ENCODE peak calls at places on chromosomes 1 and 21, in six cellular contexts. N is body of pancreas, B is suprapubic skin, W is cardiac fibroblast, K is fibroblast of lung, C is fibroblast of the aortic adventitia. S is an unnamed sample.

GRCh38 chr1:21775985-21776562 is 6.9 kb downstream of the USP48 start:
- DNase-seq in N (no peak), W (no peak), C (no peak), B (no peak), K (peak), S (no peak)

GRCh38 chr1:2890221-2890850 is 88.8 kb upstream of the TTC34 start:
- DNase-seq in C (no peak), B (no peak), N (no peak), W (no peak), K (no peak), S (no peak)

GRCh38 chr1:108617008-108617723 is 43.7 kb downstream of the HENMT1 start:
- DNase-seq in N (no peak), K (no peak), W (no peak), B (no peak), C (no peak), S (no peak)

GRCh38 chr1:236280438-236281285 is 1.1 kb downstream of the ERO1B start:
- DNase-seq in K (no peak), N (peak), C (no peak), B (no peak), W (no peak), S (peak)

GRCh38 chr1:69485616-69486015 is 82.1 kb upstream of the LRRC7 start:
- DNase-seq in C (no peak), W (no peak), B (no peak), K (peak), N (no peak), S (no peak)

GRCh38 chr1:153567621-153568366 is 2.1 kb upstream of the S100A2 start:
- DNase-seq in K (peak), C (peak), B (no peak), W (no peak), N (no peak), S (no peak)

GRCh38 chr1:153597206-153597605 is 15.7 kb downstream of the S100A16 start:
- DNase-seq in C (no peak), B (no peak), K (peak), W (no peak), N (no peak), S (no peak)

GRCh38 chr1:227343727-227344551 is 25.6 kb upstream of the CDC42BPA start:
- DNase-seq in N (no peak), C (peak), B (no peak), K (peak), W (peak), S (no peak)

GRCh38 chr1:38277646-38278045 is 231.1 kb upstream of the POU3F1 start:
- DNase-seq in C (no peak), W (no peak), B (no peak), N (no peak), K (no peak), S (no peak)

GRCh38 chr21:9837946-9838801 is 683.2 kb upstream of the TPTE start:
- DNase-seq in W (no peak), N (no peak), B (peak), C (no peak), K (no peak), S (no peak)

GRCh38 chr21:39363607-39364555 is 15.0 kb upstream of the HMGN1 start:
- DNase-seq in B (no peak), N (no peak), W (no peak), C (no peak), K (no peak), S (no peak)

GRCh38 chr1:2165636-2166035 is 28.9 kb downstream of the FAAP20 start:
- DNase-seq in K (no peak), C (no peak), W (no peak), B (no peak), N (no peak), S (no peak)

GRCh38 chr1:215502081-215502480 is 65.0 kb upstream of the KCTD3 start:
- DNase-seq in W (no peak), K (no peak), C (no peak), N (no peak), B (no peak), S (no peak)

GRCh38 chr1:79161077-79161476 is 154.5 kb upstream of the ADGRL4 start:
- DNase-seq in W (peak), B (no peak), C (peak), K (peak), N (no peak), S (no peak)

GRCh38 chr1:27787895-27788294 is 14.9 kb downstream of the STX12 start:
- DNase-seq in B (no peak), W (peak), K (peak), C (peak), N (no peak), S (no peak)

GRCh38 chr1:30407030-30407861 is 316.1 kb downstream of the MATN1 start:
- DNase-seq in K (peak), W (no peak), C (no peak), N (no peak), B (peak), S (no peak)

GRCh38 chr1:211305044-211305443 is 21.6 kb upstream of the TRAF5 start:
- DNase-seq in N (no peak), W (no peak), B (no peak), C (peak), K (peak), S (no peak)

GRCh38 chr1:78061825-78062523 is 16.2 kb downstream of the GIPC2 start:
- DNase-seq in C (peak), N (no peak), K (peak), W (peak), B (no peak), S (no peak)

GRCh38 chr1:9166289-9167235 is 37.7 kb upstream of the GPR157 start:
- DNase-seq in N (no peak), C (peak), W (peak), K (peak), B (no peak), S (no peak)

GRCh38 chr1:240739754-240740153 is 127.8 kb upstream of the GREM2 start:
- DNase-seq in K (peak), C (peak), B (no peak), W (peak), N (no peak), S (no peak)

GRCh38 chr1:167273027-167273800 is 52.5 kb downstream of the POU2F1 start:
- DNase-seq in B (no peak), K (peak), W (peak), N (no peak), C (peak), S (no peak)

GRCh38 chr1:1782399-1783221 is 4.3 kb upstream of the NADK start:
- DNase-seq in W (peak), K (peak), C (peak), N (peak), B (peak), S (no peak)

GRCh38 chr21:21182401-21182800 is 184.2 kb downstream of the NCAM2 start:
- DNase-seq in B (no peak), W (no peak), K (no peak), C (no peak), N (no peak), S (no peak)

GRCh38 chr1:238226805-238227204 is 336.1 kb upstream of the ZP4 start:
- DNase-seq in N (no peak), W (no peak), B (no peak), C (no peak), K (no peak), S (no peak)

GRCh38 chr1:203473781-203474305 is 1.8 kb upstream of the PRELP start:
- DNase-seq in W (no peak), N (no peak), B (no peak), C (no peak), K (no peak), S (no peak)

GRCh38 chr1:11948822-11949458 is 14.4 kb downstream of the PLOD1 start:
- DNase-seq in W (no peak), K (no peak), N (no peak), B (no peak), C (no peak), S (no peak)

GRCh38 chr1:31062867-31063380 is 2.6 kb downstream of the PUM1 start:
- DNase-seq in W (no peak), C (no peak), K (no peak), B (no peak), N (no peak), S (no peak)

GRCh38 chr1:179305450-179305849 is 11.9 kb downstream of the SOAT1 start:
- DNase-seq in B (no peak), C (no peak), K (no peak), N (no peak), W (no peak), S (no peak)

GRCh38 chr1:90126834-90127233 is 131.9 kb downstream of the ZNF326 start:
- DNase-seq in B (no peak), K (no peak), W (no peak), N (no peak), C (no peak), S (no peak)

GRCh38 chr1:226233293-226233692 is 9.8 kb downstream of the MIXL1 start:
- DNase-seq in B (no peak), K (no peak), W (no peak), C (no peak), N (no peak), S (no peak)

DNA sequence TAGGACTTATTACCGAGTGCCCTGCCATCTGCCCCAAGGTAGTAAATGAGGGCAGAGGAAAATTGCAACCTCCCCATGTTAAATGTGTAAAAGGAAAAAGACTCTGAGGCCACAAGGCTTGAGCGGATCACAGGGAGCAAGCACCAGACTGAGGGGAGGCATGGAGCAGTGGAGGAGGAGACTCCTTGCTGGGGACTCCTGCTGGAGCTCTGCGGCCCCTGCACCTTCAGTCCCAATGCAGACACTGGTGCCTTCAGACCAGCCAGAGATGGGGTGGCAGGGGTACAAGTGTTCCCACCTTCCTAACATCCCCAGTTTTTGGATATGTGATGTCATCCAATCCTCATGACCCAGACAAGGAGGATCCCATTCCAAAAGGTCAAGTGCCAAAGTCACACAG is 128.4 kb upstream of the NGF start:
- DNase-seq in N (no peak), K (no peak), W (peak), B (no peak), C (no peak), S (no peak)
- TF ChIP-seq CTCF in N (no peak), K (no peak), W (peak), B (no peak), C (peak), S (no peak)

DNA sequence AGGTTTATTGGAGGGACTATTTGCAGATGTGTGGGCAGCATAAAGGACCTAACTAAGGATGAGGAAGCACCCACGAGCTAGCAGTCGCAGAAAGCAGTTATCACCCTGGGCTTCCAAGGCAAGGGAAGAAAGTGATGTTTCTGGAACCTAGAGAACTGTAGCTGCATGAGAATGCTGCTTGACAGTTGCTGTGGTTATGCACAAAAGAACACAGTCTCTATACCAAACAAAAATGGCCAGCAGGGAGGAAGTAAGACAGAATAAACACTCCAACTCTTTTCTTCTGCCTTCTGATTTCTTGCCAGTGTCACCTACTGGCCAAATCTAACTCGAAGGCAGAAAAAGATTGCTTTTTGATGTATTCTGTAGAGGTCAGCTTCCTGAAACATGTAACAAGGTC is 190.2 kb downstream of the RASAL2 start:
- DNase-seq in N (no peak), K (no peak), W (no peak), C (no peak), B (no peak), S (no peak)
- TF ChIP-seq CTCF in N (no peak), K (no peak), W (peak), C (no peak), B (no peak), S (no peak)

GRCh38 chr1:18149113-18149641 is 41.6 kb downstream of the IGSF21 start:
- DNase-seq in K (peak), W (no peak), B (no peak), N (peak), C (no peak), S (no peak)
- TF ChIP-seq CTCF in K (no peak), W (no peak), B (no peak), N (no peak), C (no peak), S (no peak)

GRCh38 chr21:33230518-33231324 is 983 bp downstream of the IFNAR2 start:
- DNase-seq in W (peak), N (peak), K (peak), B (peak), C (peak), S (peak)
- TF ChIP-seq CTCF in W (no peak), N (peak), K (no peak), B (no peak), C (no peak), S (peak)

GRCh38 chr1:247681288-247681897 is 1.9 kb upstream of the OR13G1 start:
- DNase-seq in W (peak), K (peak), N (peak), C (peak), B (peak), S (no peak)
- TF ChIP-seq CTCF in W (peak), K (peak), N (peak), C (peak), B (peak), S (peak)

GRCh38 chr21:27804515-27804914 is 837.6 kb upstream of the ADAMTS5 start:
- DNase-seq in N (no peak), K (peak), C (peak), B (no peak), W (no peak), S (no peak)

GRCh38 chr21:27799861-27800260 is 833.0 kb upstream of the ADAMTS5 start:
- DNase-seq in K (no peak), W (no peak), N (no peak), C (peak), B (no peak), S (no peak)

GRCh38 chr21:27805696-27806095 is 838.8 kb upstream of the ADAMTS5 start:
- DNase-seq in K (no peak), W (no peak), C (no peak), N (no peak), B (no peak), S (no peak)

GRCh38 chr21:27803571-27803970 is 836.7 kb upstream of the ADAMTS5 start:
- DNase-seq in B (no peak), K (no peak), W (no peak), N (no peak), C (peak), S (no peak)

DNA sequence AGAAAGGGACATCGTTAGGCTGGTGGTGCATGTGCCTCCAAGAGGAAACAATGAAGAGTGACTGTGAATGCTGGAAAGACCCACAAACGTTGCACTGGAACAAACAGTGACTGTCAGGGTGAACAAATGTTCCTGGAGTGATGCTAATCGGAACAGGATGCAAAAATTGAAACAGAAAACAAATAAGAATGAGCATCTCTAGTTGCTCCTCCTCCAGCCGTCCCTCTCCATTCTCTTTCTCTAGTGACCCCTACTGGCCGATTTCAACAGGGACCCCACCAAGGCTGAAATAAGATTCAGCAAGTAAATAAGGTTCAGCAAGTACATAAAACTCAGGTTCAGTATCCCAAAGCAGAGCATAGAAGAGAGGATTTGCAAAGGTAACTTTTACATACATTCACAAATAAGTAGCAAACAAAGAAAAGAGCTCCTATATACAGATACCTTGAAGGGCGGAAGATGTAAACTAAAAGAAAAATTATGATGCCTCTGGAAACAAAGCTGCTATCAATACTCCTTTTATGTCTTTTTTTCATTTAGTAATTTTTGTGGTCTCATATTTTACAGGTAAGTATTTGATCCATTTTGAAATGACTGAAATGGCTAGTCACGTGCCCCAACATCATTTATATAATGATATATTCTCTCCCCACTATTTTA is 836.1 kb upstream of the ADAMTS5 start:
- DNase-seq in W (peak), B (no peak), K (no peak), C (peak), N (no peak), S (no peak)
- TF ChIP-seq CTCF in W (peak), B (peak), K (peak), C (peak), N (peak), S (peak)

DNA sequence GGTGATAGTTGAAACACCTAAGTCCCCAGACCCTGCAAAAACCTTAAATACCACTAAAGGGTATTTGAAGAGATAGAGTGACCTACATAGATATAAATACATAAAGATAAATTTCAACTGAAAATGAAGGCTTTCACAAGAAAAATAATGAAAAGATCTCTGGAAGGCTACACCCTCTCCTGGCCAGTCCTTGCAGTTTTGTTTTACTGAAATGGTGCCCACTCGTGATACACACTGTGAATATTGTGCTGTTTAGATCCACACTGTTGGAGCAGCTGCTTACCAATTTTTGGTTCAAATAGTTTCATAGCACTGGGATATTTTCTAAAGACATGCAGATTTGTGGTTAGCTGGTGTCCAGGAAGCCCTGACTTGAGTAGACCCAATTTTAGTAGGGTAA is 31.5 kb upstream of the RNF187 start:
- DNase-seq in C (peak), K (no peak), N (no peak), B (no peak), W (peak), S (no peak)
- TF ChIP-seq CTCF in C (peak), K (peak), N (no peak), B (no peak), W (peak), S (no peak)